ENCODE peak calls at places on chromosomes 2 and 18, in eight cellular contexts. One of them, this sample, is unnamed. For H3K36me3, the result is how much of the 10 kb centered on the place peaks cover.

GRCh38 chr18:75244336-75244735 is 33.7 kb downstream of the TSHZ1 start:
- DNase-seq in bronchial epithelial cell: no peak
- DNase-seq in GM23248: no peak
- DNase-seq in trophoblast cell: peak
- DNase-seq in naive thymus-derived CD4-positive, alpha-beta T cell: peak
- DNase-seq in thoracic aorta: no peak
- DNase-seq in Peyer's patch: no peak
- DNase-seq in lung: no peak
- DNase-seq in this sample: no peak

GRCh38 chr2:63049291-63050185 is 1.1 kb upstream of the OTX1 start:
- DNase-seq in bronchial epithelial cell: peak
- DNase-seq in GM23248: peak
- DNase-seq in trophoblast cell: no peak
- DNase-seq in naive thymus-derived CD4-positive, alpha-beta T cell: no peak
- DNase-seq in thoracic aorta: no peak
- DNase-seq in Peyer's patch: no peak
- DNase-seq in lung: no peak
- DNase-seq in this sample: no peak

GRCh38 chr2:159042115-159042850 is 73.8 kb downstream of the TANC1 start:
- DNase-seq in bronchial epithelial cell: peak
- DNase-seq in GM23248: no peak
- DNase-seq in trophoblast cell: no peak
- DNase-seq in naive thymus-derived CD4-positive, alpha-beta T cell: no peak
- DNase-seq in thoracic aorta: no peak
- DNase-seq in Peyer's patch: no peak
- DNase-seq in lung: peak
- DNase-seq in this sample: no peak

GRCh38 chr2:209495855-209496585 is 72.2 kb downstream of the MAP2 start:
- DNase-seq in bronchial epithelial cell: peak
- DNase-seq in GM23248: peak
- DNase-seq in trophoblast cell: peak
- DNase-seq in naive thymus-derived CD4-positive, alpha-beta T cell: no peak
- DNase-seq in thoracic aorta: peak
- DNase-seq in Peyer's patch: no peak
- DNase-seq in lung: peak
- DNase-seq in this sample: peak

GRCh38 chr2:31222086-31222485 is 4.8 kb upstream of the CAPN14 start:
- DNase-seq in bronchial epithelial cell: no peak
- DNase-seq in GM23248: no peak
- DNase-seq in trophoblast cell: no peak
- DNase-seq in naive thymus-derived CD4-positive, alpha-beta T cell: no peak
- DNase-seq in thoracic aorta: no peak
- DNase-seq in Peyer's patch: no peak
- DNase-seq in lung: no peak
- DNase-seq in this sample: no peak

GRCh38 chr2:131146255-131146654 is 41.1 kb downstream of the PLEKHB2 start:
- DNase-seq in bronchial epithelial cell: no peak
- DNase-seq in GM23248: no peak
- DNase-seq in trophoblast cell: no peak
- DNase-seq in naive thymus-derived CD4-positive, alpha-beta T cell: no peak
- DNase-seq in thoracic aorta: no peak
- DNase-seq in Peyer's patch: no peak
- DNase-seq in lung: no peak
- DNase-seq in this sample: no peak

GRCh38 chr2:206955253-206955652 is 15.9 kb downstream of the CPO start:
- DNase-seq in bronchial epithelial cell: peak
- DNase-seq in GM23248: no peak
- DNase-seq in trophoblast cell: peak
- DNase-seq in naive thymus-derived CD4-positive, alpha-beta T cell: no peak
- DNase-seq in thoracic aorta: no peak
- DNase-seq in Peyer's patch: peak
- DNase-seq in lung: no peak
- DNase-seq in this sample: no peak

GRCh38 chr2:241558532-241559488 is at the start of gene BOK:
- DNase-seq in bronchial epithelial cell: peak
- DNase-seq in GM23248: peak
- DNase-seq in trophoblast cell: peak
- DNase-seq in naive thymus-derived CD4-positive, alpha-beta T cell: no peak
- DNase-seq in thoracic aorta: no peak
- DNase-seq in Peyer's patch: peak
- DNase-seq in lung: peak
- DNase-seq in this sample: peak

GRCh38 chr18:79548621-79548985 is 131.0 kb upstream of the CTDP1 start:
- DNase-seq in bronchial epithelial cell: no peak
- DNase-seq in GM23248: no peak
- DNase-seq in trophoblast cell: no peak
- DNase-seq in naive thymus-derived CD4-positive, alpha-beta T cell: no peak
- DNase-seq in thoracic aorta: no peak
- DNase-seq in Peyer's patch: no peak
- DNase-seq in lung: no peak
- DNase-seq in this sample: no peak

GRCh38 chr18:70385474-70385873 is 96.6 kb downstream of the SOCS6 start:
- DNase-seq in bronchial epithelial cell: no peak
- DNase-seq in GM23248: peak
- DNase-seq in trophoblast cell: no peak
- DNase-seq in naive thymus-derived CD4-positive, alpha-beta T cell: no peak
- DNase-seq in thoracic aorta: no peak
- DNase-seq in Peyer's patch: no peak
- DNase-seq in lung: no peak
- DNase-seq in this sample: no peak

GRCh38 chr18:39448942-39449341 is 1883.3 kb upstream of the CELF4 start:
- DNase-seq in bronchial epithelial cell: peak
- DNase-seq in GM23248: peak
- DNase-seq in trophoblast cell: no peak
- DNase-seq in naive thymus-derived CD4-positive, alpha-beta T cell: no peak
- DNase-seq in thoracic aorta: no peak
- DNase-seq in Peyer's patch: no peak
- DNase-seq in lung: no peak
- DNase-seq in this sample: no peak

GRCh38 chr2:182763311-182763912 is 47.4 kb downstream of the DNAJC10 start:
- DNase-seq in bronchial epithelial cell: peak
- DNase-seq in GM23248: peak
- DNase-seq in trophoblast cell: peak
- DNase-seq in naive thymus-derived CD4-positive, alpha-beta T cell: no peak
- DNase-seq in thoracic aorta: no peak
- DNase-seq in Peyer's patch: peak
- DNase-seq in lung: no peak
- DNase-seq in this sample: no peak

GRCh38 chr2:241649414-241649813 is 11.9 kb downstream of the ATG4B start:
- DNase-seq in bronchial epithelial cell: no peak
- DNase-seq in GM23248: no peak
- DNase-seq in trophoblast cell: no peak
- DNase-seq in naive thymus-derived CD4-positive, alpha-beta T cell: no peak
- DNase-seq in thoracic aorta: no peak
- DNase-seq in Peyer's patch: no peak
- DNase-seq in lung: no peak
- DNase-seq in this sample: no peak

GRCh38 chr2:58702302-58702696 is 461.2 kb upstream of the FANCL start:
- DNase-seq in bronchial epithelial cell: peak
- DNase-seq in GM23248: no peak
- DNase-seq in trophoblast cell: no peak
- DNase-seq in naive thymus-derived CD4-positive, alpha-beta T cell: no peak
- DNase-seq in thoracic aorta: no peak
- DNase-seq in Peyer's patch: no peak
- DNase-seq in lung: no peak
- DNase-seq in this sample: peak

GRCh38 chr2:70890469-70891065 is 45.1 kb upstream of the ATP6V1B1 start:
- DNase-seq in bronchial epithelial cell: no peak
- DNase-seq in GM23248: no peak
- DNase-seq in trophoblast cell: peak
- DNase-seq in naive thymus-derived CD4-positive, alpha-beta T cell: no peak
- DNase-seq in thoracic aorta: no peak
- DNase-seq in Peyer's patch: no peak
- DNase-seq in lung: no peak
- DNase-seq in this sample: no peak

GRCh38 chr2:231617059-231617926 is 24.6 kb downstream of the TEX44 start:
- DNase-seq in bronchial epithelial cell: peak
- DNase-seq in GM23248: no peak
- DNase-seq in trophoblast cell: no peak
- DNase-seq in naive thymus-derived CD4-positive, alpha-beta T cell: no peak
- DNase-seq in thoracic aorta: no peak
- DNase-seq in Peyer's patch: no peak
- DNase-seq in lung: no peak
- DNase-seq in this sample: no peak

GRCh38 chr2:210269148-210269547 is 43.9 kb upstream of the ACADL start:
- DNase-seq in bronchial epithelial cell: no peak
- DNase-seq in GM23248: no peak
- DNase-seq in trophoblast cell: no peak
- DNase-seq in naive thymus-derived CD4-positive, alpha-beta T cell: no peak
- DNase-seq in thoracic aorta: no peak
- DNase-seq in Peyer's patch: no peak
- DNase-seq in lung: no peak
- DNase-seq in this sample: no peak

GRCh38 chr2:70842401-70842800 is 6.8 kb upstream of the CD207 start:
- DNase-seq in bronchial epithelial cell: no peak
- DNase-seq in GM23248: no peak
- DNase-seq in trophoblast cell: no peak
- DNase-seq in naive thymus-derived CD4-positive, alpha-beta T cell: no peak
- DNase-seq in thoracic aorta: no peak
- DNase-seq in Peyer's patch: no peak
- DNase-seq in lung: no peak
- DNase-seq in this sample: no peak

GRCh38 chr2:207044380-207044779 is 105.1 kb downstream of the CPO start:
- DNase-seq in bronchial epithelial cell: no peak
- DNase-seq in GM23248: no peak
- DNase-seq in trophoblast cell: no peak
- DNase-seq in naive thymus-derived CD4-positive, alpha-beta T cell: no peak
- DNase-seq in thoracic aorta: no peak
- DNase-seq in Peyer's patch: no peak
- DNase-seq in lung: no peak
- DNase-seq in this sample: no peak

GRCh38 chr2:1051075-1051474 is 100.4 kb downstream of the SNTG2 start:
- DNase-seq in bronchial epithelial cell: peak
- DNase-seq in GM23248: peak
- DNase-seq in trophoblast cell: no peak
- DNase-seq in naive thymus-derived CD4-positive, alpha-beta T cell: no peak
- DNase-seq in thoracic aorta: no peak
- DNase-seq in Peyer's patch: no peak
- DNase-seq in lung: no peak
- DNase-seq in this sample: no peak

GRCh38 chr2:214310319-214310718 is 100.5 kb upstream of the VWC2L start:
- DNase-seq in bronchial epithelial cell: peak
- DNase-seq in GM23248: peak
- DNase-seq in trophoblast cell: peak
- DNase-seq in naive thymus-derived CD4-positive, alpha-beta T cell: no peak
- DNase-seq in thoracic aorta: no peak
- DNase-seq in Peyer's patch: no peak
- DNase-seq in lung: no peak
- DNase-seq in this sample: no peak

GRCh38 chr2:16664052-16664731 is 1.4 kb downstream of the CYRIA start:
- DNase-seq in bronchial epithelial cell: peak
- DNase-seq in GM23248: peak
- DNase-seq in trophoblast cell: peak
- DNase-seq in naive thymus-derived CD4-positive, alpha-beta T cell: no peak
- DNase-seq in thoracic aorta: no peak
- DNase-seq in Peyer's patch: peak
- DNase-seq in lung: peak
- DNase-seq in this sample: no peak

GRCh38 chr18:79769698-79770500 is 27.8 kb upstream of the KCNG2 start:
- DNase-seq in bronchial epithelial cell: no peak
- DNase-seq in GM23248: no peak
- DNase-seq in trophoblast cell: no peak
- DNase-seq in naive thymus-derived CD4-positive, alpha-beta T cell: no peak
- DNase-seq in thoracic aorta: no peak
- DNase-seq in Peyer's patch: peak
- DNase-seq in lung: no peak
- DNase-seq in this sample: no peak

GRCh38 chr2:206962966-206963365 is 23.6 kb downstream of the CPO start:
- DNase-seq in bronchial epithelial cell: no peak
- DNase-seq in GM23248: no peak
- DNase-seq in trophoblast cell: no peak
- DNase-seq in naive thymus-derived CD4-positive, alpha-beta T cell: no peak
- DNase-seq in thoracic aorta: no peak
- DNase-seq in Peyer's patch: no peak
- DNase-seq in lung: no peak
- DNase-seq in this sample: no peak

GRCh38 chr2:20044778-20045177 is 6.7 kb downstream of the LAPTM4A start:
- DNase-seq in bronchial epithelial cell: no peak
- DNase-seq in GM23248: no peak
- DNase-seq in trophoblast cell: no peak
- DNase-seq in naive thymus-derived CD4-positive, alpha-beta T cell: no peak
- DNase-seq in thoracic aorta: no peak
- DNase-seq in Peyer's patch: no peak
- DNase-seq in lung: no peak
- DNase-seq in this sample: no peak
- H3K36me3 ChIP-seq in bronchial epithelial cell: under half
- H3K36me3 ChIP-seq in GM23248: under half
- H3K36me3 ChIP-seq in trophoblast cell: under half
- H3K36me3 ChIP-seq in naive thymus-derived CD4-positive, alpha-beta T cell: under half
- H3K36me3 ChIP-seq in thoracic aorta: under half
- H3K36me3 ChIP-seq in Peyer's patch: under half
- H3K36me3 ChIP-seq in lung: under half
- H3K36me3 ChIP-seq in this sample: under half

GRCh38 chr2:171317492-171318125 is 116.2 kb downstream of the METTL8 start:
- DNase-seq in bronchial epithelial cell: peak
- DNase-seq in GM23248: no peak
- DNase-seq in trophoblast cell: no peak
- DNase-seq in naive thymus-derived CD4-positive, alpha-beta T cell: no peak
- DNase-seq in thoracic aorta: no peak
- DNase-seq in Peyer's patch: no peak
- DNase-seq in lung: no peak
- DNase-seq in this sample: no peak
- H3K4me3 ChIP-seq in bronchial epithelial cell: no peak
- H3K4me3 ChIP-seq in GM23248: no peak
- H3K4me3 ChIP-seq in trophoblast cell: no peak
- H3K4me3 ChIP-seq in naive thymus-derived CD4-positive, alpha-beta T cell: no peak
- H3K4me3 ChIP-seq in thoracic aorta: no peak
- H3K4me3 ChIP-seq in Peyer's patch: no peak
- H3K4me3 ChIP-seq in lung: no peak
- H3K4me3 ChIP-seq in this sample: no peak

GRCh38 chr18:23193727-23194126 is 58.4 kb downstream of the CABLES1 start:
- DNase-seq in bronchial epithelial cell: no peak
- DNase-seq in GM23248: no peak
- DNase-seq in trophoblast cell: no peak
- DNase-seq in naive thymus-derived CD4-positive, alpha-beta T cell: no peak
- DNase-seq in thoracic aorta: no peak
- DNase-seq in Peyer's patch: no peak
- DNase-seq in lung: no peak
- DNase-seq in this sample: no peak
- H3K36me3 ChIP-seq in bronchial epithelial cell: under half
- H3K36me3 ChIP-seq in GM23248: under half
- H3K36me3 ChIP-seq in trophoblast cell: under half
- H3K36me3 ChIP-seq in naive thymus-derived CD4-positive, alpha-beta T cell: under half
- H3K36me3 ChIP-seq in thoracic aorta: under half
- H3K36me3 ChIP-seq in Peyer's patch: under half
- H3K36me3 ChIP-seq in lung: under half
- H3K36me3 ChIP-seq in this sample: under half

GRCh38 chr2:106269591-106270291 is 75.6 kb upstream of the UXS1 start:
- DNase-seq in bronchial epithelial cell: peak
- DNase-seq in GM23248: peak
- DNase-seq in trophoblast cell: peak
- DNase-seq in naive thymus-derived CD4-positive, alpha-beta T cell: peak
- DNase-seq in thoracic aorta: no peak
- DNase-seq in Peyer's patch: peak
- DNase-seq in lung: peak
- DNase-seq in this sample: no peak
- H3K4me3 ChIP-seq in bronchial epithelial cell: peak
- H3K4me3 ChIP-seq in GM23248: peak
- H3K4me3 ChIP-seq in trophoblast cell: no peak
- H3K4me3 ChIP-seq in naive thymus-derived CD4-positive, alpha-beta T cell: peak
- H3K4me3 ChIP-seq in thoracic aorta: peak
- H3K4me3 ChIP-seq in Peyer's patch: peak
- H3K4me3 ChIP-seq in lung: no peak
- H3K4me3 ChIP-seq in this sample: peak

This sample was measured in kidney epithelial cell.